ENCODE peak calls at places on chromosome 4, in six cellular contexts. Q, O, U, X, H and I are unnamed samples. For H4K20me1, the result is how much of the 10 kb centered on the place peaks cover.

GRCh38 chr4:168486961-168487820 is 6.9 kb upstream of the DDX60L start:
- DNase-seq in Q (no peak), O (peak), U (no peak), X (peak), H (no peak), I (no peak)

GRCh38 chr4:183182873-183183725 is 84.0 kb downstream of the WWC2 start:
- DNase-seq in Q (peak), O (peak), U (peak), X (peak), H (no peak), I (peak)

GRCh38 chr4:80446664-80447063 is 111.1 kb downstream of the CFAP299 start:
- DNase-seq in Q (no peak), O (peak), U (no peak), X (peak), H (no peak), I (no peak)

GRCh38 chr4:145533011-145533410 is 51.4 kb downstream of the SMAD1 start:
- DNase-seq in Q (no peak), O (no peak), U (no peak), X (peak), H (no peak), I (no peak)

GRCh38 chr4:1834047-1834769 is 21.7 kb downstream of the LETM1 start:
- DNase-seq in Q (no peak), O (no peak), U (no peak), X (no peak), H (no peak), I (no peak)

GRCh38 chr4:65665951-65666523 is 4.3 kb downstream of the EPHA5 start:
- DNase-seq in Q (peak), O (no peak), U (no peak), X (peak), H (no peak), I (no peak)

GRCh38 chr4:179671609-179672008 is 2229.4 kb upstream of the AGA start:
- DNase-seq in Q (peak), O (peak), U (no peak), X (peak), H (no peak), I (no peak)

GRCh38 chr4:172514011-172514410 is 654.6 kb upstream of the GALNT7 start:
- DNase-seq in Q (peak), O (no peak), U (no peak), X (no peak), H (no peak), I (no peak)

GRCh38 chr4:108149588-108150380 is 18.9 kb downstream of the LEF1 start:
- DNase-seq in Q (no peak), O (no peak), U (no peak), X (peak), H (no peak), I (no peak)

GRCh38 chr4:188550296-188550695 is 411.1 kb downstream of the TRIML1 start:
- DNase-seq in Q (no peak), O (peak), U (no peak), X (no peak), H (no peak), I (no peak)

GRCh38 chr4:135418353-135418752 is 1216.8 kb upstream of the PABPC4L start:
- DNase-seq in Q (peak), O (peak), U (no peak), X (peak), H (peak), I (peak)

GRCh38 chr4:15779336-15779735 is 1.2 kb downstream of the CD38 start:
- DNase-seq in Q (peak), O (peak), U (no peak), X (peak), H (peak), I (peak)

GRCh38 chr4:153655928-153656327 is 28.2 kb upstream of the TLR2 start:
- DNase-seq in Q (no peak), O (no peak), U (no peak), X (peak), H (no peak), I (no peak)

GRCh38 chr4:26075588-26075987 is 161.6 kb downstream of the SMIM20 start:
- DNase-seq in Q (no peak), O (no peak), U (no peak), X (peak), H (no peak), I (no peak)

GRCh38 chr4:102429553-102429952 is 71.6 kb upstream of the NFKB1 start:
- DNase-seq in Q (no peak), O (peak), U (no peak), X (peak), H (no peak), I (no peak)

GRCh38 chr4:68960294-68961163 is 8.9 kb upstream of the UGT2A3 start:
- DNase-seq in Q (no peak), O (no peak), U (no peak), X (no peak), H (no peak), I (no peak)

GRCh38 chr4:88756149-88756548 is 58.5 kb upstream of the NAP1L5 start:
- DNase-seq in Q (no peak), O (no peak), U (no peak), X (no peak), H (no peak), I (no peak)

GRCh38 chr4:99024481-99025275 is 29.2 kb downstream of the METAP1 start:
- DNase-seq in Q (no peak), O (no peak), U (no peak), X (no peak), H (no peak), I (no peak)
- H4K20me1 ChIP-seq in Q (under half), O (under half), U (under half), X (under half), H (under half), I (under half)

DNA sequence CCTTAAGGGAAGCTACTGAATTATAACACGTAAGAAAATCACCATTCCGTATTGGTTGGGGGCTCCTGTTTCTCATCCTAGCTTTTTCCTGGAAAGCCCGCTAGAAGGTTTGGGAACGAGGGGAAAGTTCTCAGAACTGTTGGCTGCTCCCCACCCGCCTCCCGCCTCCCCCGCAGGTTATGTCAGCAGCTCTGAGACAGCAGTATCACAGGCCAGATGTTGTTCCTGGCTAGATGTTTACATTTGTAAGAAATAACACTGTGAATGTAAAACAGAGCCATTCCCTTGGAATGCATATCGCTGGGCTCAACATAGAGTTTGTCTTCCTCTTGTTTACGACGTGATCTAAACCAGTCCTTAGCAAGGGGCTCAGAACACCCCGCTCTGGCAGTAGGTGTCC is 7.1 kb upstream of the MSANTD1 start:
- DNase-seq in Q (no peak), O (peak), U (no peak), X (peak), H (no peak), I (no peak)
- H4K20me1 ChIP-seq in Q (under half), O (under half), U (under half), X (under half), H (under half), I (under half)

DNA sequence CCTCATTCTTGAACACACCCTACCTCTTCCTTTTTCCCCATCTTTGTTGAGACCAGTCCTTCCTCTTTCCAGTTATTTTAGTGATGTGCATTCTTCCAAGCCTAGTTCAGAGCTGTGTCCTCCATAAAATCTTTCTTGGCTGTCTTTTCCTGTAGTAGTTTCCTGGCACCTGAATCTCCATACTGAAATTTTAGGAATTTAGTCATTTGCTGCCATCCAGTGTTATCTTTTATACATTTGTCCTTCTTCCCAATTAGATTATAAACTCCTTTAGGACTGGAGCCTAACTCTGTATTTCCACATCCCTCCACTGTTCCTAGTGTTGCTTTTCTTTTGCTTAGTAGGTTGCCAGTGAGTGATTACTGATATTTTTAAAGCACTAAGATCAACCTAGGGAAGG is 11.4 kb downstream of the FHIP1A start:
- DNase-seq in Q (no peak), O (no peak), U (no peak), X (no peak), H (no peak), I (no peak)
- H4K20me1 ChIP-seq in Q (under half), O (under half), U (under half), X (under half), H (under half), I (under half)

GRCh38 chr4:184694412-184694956 is 39.4 kb downstream of the CENPU start:
- DNase-seq in Q (no peak), O (no peak), U (no peak), X (no peak), H (no peak), I (no peak)
- H4K20me1 ChIP-seq in Q (under half), O (under half), U (under half), X (under half), H (under half), I (under half)

GRCh38 chr4:2923678-2924173 is 39.5 kb downstream of the NOP14 start:
- DNase-seq in Q (no peak), O (no peak), U (no peak), X (no peak), H (no peak), I (no peak)
- H4K20me1 ChIP-seq in Q (under half), O (under half), U (under half), X (under half), H (under half), I (under half)